ENCODE peak calls at places on chromosomes 4 and X, in eight cellular contexts. P is body of pancreas, B is stomach, F is right lobe of liver, I is lung, J is ovary, X is uterus, S is upper lobe of left lung. O is an unnamed sample.
A peak's percentile ranks its signal among the peaks of the same experiment; 100 is the strongest.

GRCh38 chr4:6301732-6302442 is 32.2 kb downstream of the WFS1 start:
- DNase-seq in J (no peak), F (no peak), X (no peak), I (no peak), S (peak; percentile 78), P (no peak), B (no peak), O (no peak)

GRCh38 chr4:121139533-121140222 is 24.4 kb downstream of the TNIP3 start:
- DNase-seq in S (no peak), B (no peak), I (no peak), J (no peak), P (no peak), F (no peak), X (no peak), O (no peak)

GRCh38 chr4:82939414-82939813 is 38.9 kb downstream of the THAP9 start:
- DNase-seq in P (no peak), S (no peak), J (no peak), I (no peak), F (no peak), B (no peak), X (no peak), O (no peak)

GRCh38 chrX:799808-800207 is 169.2 kb downstream of the SHOX start:
- DNase-seq in F (no peak), B (no peak), P (no peak), S (no peak), I (no peak), J (no peak), X (no peak), O (no peak)

GRCh38 chrX:48487362-48487785 is 11.4 kb downstream of the FTSJ1 start:
- DNase-seq in X (no peak), F (no peak), J (no peak), P (no peak), S (no peak), B (peak; percentile 57), I (no peak), O (no peak)

GRCh38 chr4:183261953-183262775 is 57.9 kb downstream of the CLDN22 start:
- DNase-seq in S (no peak), I (peak; percentile 83), J (peak; percentile 84), F (peak; percentile 88), B (peak; percentile 88), P (peak; percentile 87), X (peak; percentile 80), O (peak; percentile 62)

GRCh38 chr4:6291784-6292297 is 22.2 kb downstream of the WFS1 start:
- DNase-seq in I (no peak), F (no peak), P (no peak), S (no peak), X (no peak), J (peak; percentile 18), B (no peak), O (no peak)

GRCh38 chrX:45323387-45323786 is 122.7 kb upstream of the DIPK2B start:
- DNase-seq in B (no peak), P (no peak), F (no peak), X (no peak), J (no peak), S (no peak), I (no peak), O (no peak)

GRCh38 chr4:98482847-98483806 is 175.3 kb downstream of the TSPAN5 start:
- DNase-seq in P (no peak), B (no peak), X (no peak), F (no peak), J (no peak), S (no peak), I (no peak), O (no peak)

GRCh38 chr4:81724925-81725329 is 253.2 kb upstream of the RASGEF1B start:
- DNase-seq in J (no peak), P (no peak), I (peak; percentile 55), F (peak; percentile 54), X (no peak), S (no peak), B (peak; percentile 65), O (peak; percentile 39)

GRCh38 chrX:134423606-134424005 is 36.4 kb upstream of the HPRT1 start:
- DNase-seq in X (no peak), S (no peak), F (no peak), P (no peak), J (no peak), B (no peak), I (no peak), O (no peak)

GRCh38 chr4:48127231-48127881 is 6.7 kb downstream of the TXK start:
- DNase-seq in F (no peak), X (no peak), I (no peak), B (no peak), J (no peak), S (no peak), P (no peak), O (no peak)

GRCh38 chr4:156596026-156596425 is 375.6 kb downstream of the PDGFC start:
- DNase-seq in P (no peak), X (no peak), S (no peak), B (no peak), I (no peak), F (no peak), J (no peak), O (no peak)

GRCh38 chrX:13376857-13377441 is 57.1 kb upstream of the ATXN3L start:
- DNase-seq in P (no peak), B (no peak), F (no peak), S (no peak), J (no peak), X (peak; percentile 42), I (peak; percentile 32), O (no peak)

GRCh38 chr4:165177725-165178666 is 29.4 kb upstream of the KLHL2 start:
- DNase-seq in S (no peak), J (no peak), I (no peak), F (no peak), B (no peak), X (no peak), P (no peak), O (no peak)

GRCh38 chr4:15118281-15118680 is 116.0 kb downstream of the CPEB2 start:
- DNase-seq in F (no peak), X (no peak), B (no peak), I (no peak), P (no peak), J (peak; percentile 37), S (no peak), O (no peak)

GRCh38 chrX:27679281-27679680 is 89.1 kb downstream of the DCAF8L2 start:
- DNase-seq in X (no peak), S (no peak), F (no peak), I (no peak), B (no peak), J (no peak), P (no peak), O (no peak)

GRCh38 chr4:159098482-159099127 is 4.3 kb upstream of the RAPGEF2 start:
- DNase-seq in I (no peak), F (no peak), B (no peak), X (no peak), P (no peak), S (no peak), J (no peak), O (no peak)

GRCh38 chr4:94256833-94257232 is 49.2 kb downstream of the SMARCAD1 start:
- DNase-seq in J (no peak), P (no peak), S (no peak), B (no peak), I (no peak), X (no peak), F (no peak), O (no peak)

GRCh38 chr4:26861434-26862186 is 969 bp downstream of the STIM2 start:
- DNase-seq in P (peak; percentile 68), I (peak; percentile 80), F (peak; percentile 81), S (no peak), X (peak; percentile 54), B (peak; percentile 76), J (no peak), O (peak; percentile 76)

GRCh38 chr4:176538217-176538925 is 218.6 kb downstream of the SPCS3 start:
- DNase-seq in F (no peak), P (no peak), X (no peak), J (no peak), I (no peak), S (no peak), B (no peak), O (no peak)

GRCh38 chr4:118979712-118980111 is 91.1 kb downstream of the SYNPO2 start:
- DNase-seq in I (no peak), B (no peak), F (no peak), P (no peak), X (no peak), J (no peak), S (no peak), O (no peak)

GRCh38 chr4:118981171-118981838 is 92.7 kb downstream of the SYNPO2 start:
- DNase-seq in S (no peak), F (no peak), I (no peak), B (no peak), P (no peak), J (no peak), X (no peak), O (no peak)

GRCh38 chr4:118981839-118982381 is 93.3 kb downstream of the SYNPO2 start:
- DNase-seq in J (peak; percentile 73), I (peak; percentile 71), S (no peak), B (peak; percentile 61), P (peak; percentile 71), X (peak; percentile 81), F (peak; percentile 57), O (no peak)

GRCh38 chr4:118985170-118986000 is 96.7 kb downstream of the SYNPO2 start:
- DNase-seq in B (no peak), J (no peak), P (no peak), F (no peak), S (no peak), X (no peak), I (no peak), O (no peak)

DNA sequence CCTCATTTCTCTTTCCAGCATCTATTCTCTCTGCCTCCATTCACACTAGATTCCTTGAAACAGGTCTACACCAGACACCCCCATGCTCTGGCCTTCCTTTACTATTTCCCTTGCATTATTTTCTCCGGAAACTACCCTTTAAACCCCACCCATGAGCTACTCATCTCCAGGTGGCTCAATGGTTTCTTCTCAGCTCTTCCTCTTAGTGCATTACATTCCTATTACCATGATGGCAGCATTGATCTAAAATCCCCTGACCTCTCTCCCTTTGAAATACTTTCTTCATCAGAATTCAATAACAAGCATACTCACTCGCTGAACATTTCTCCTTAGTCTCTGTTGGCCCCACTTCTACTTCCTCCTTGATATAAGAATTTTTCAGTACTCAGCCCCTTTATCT is 94.6 kb downstream of the SYNPO2 start:
- DNase-seq in P (no peak), J (no peak), I (no peak), S (no peak), F (no peak), X (no peak), B (no peak), O (no peak)
- H3K27ac ChIP-seq in P (no peak overlapping the region), J (no peak overlapping the region), I (no peak overlapping the region), S (no peak overlapping the region), F (no peak overlapping the region), X (peak overlapping the region; percentile 37), B (peak overlapping the region; percentile 56), O (peak overlapping the region; percentile 65)

GRCh38 chrX:78655642-78656041 is 3.5 kb downstream of the RTL3 start:
- DNase-seq in J (no peak), P (no peak), F (no peak), X (no peak), S (no peak), I (no peak), B (no peak), O (no peak)
- H3K4me1 ChIP-seq in J (no peaks in the 10 kb centered on the region), P (no peaks in the 10 kb centered on the region), F (no peaks in the 10 kb centered on the region), X (no peaks in the 10 kb centered on the region), S (no peaks in the 10 kb centered on the region), I (no peaks in the 10 kb centered on the region), B (no peaks in the 10 kb centered on the region), O (no peaks in the 10 kb centered on the region)

GRCh38 chr4:184448828-184449227 is 25.5 kb downstream of the IRF2 start:
- DNase-seq in J (peak; percentile 52), F (peak; percentile 70), P (peak; percentile 18), X (peak; percentile 68), I (peak; percentile 53), S (no peak), B (no peak), O (peak; percentile 52)
- H3K27ac ChIP-seq in J (peak overlapping the region; percentile 6), F (peak overlapping the region; percentile 58), P (no peak overlapping the region), X (peak overlapping the region; percentile 77), I (peak overlapping the region; percentile 70), S (peak overlapping the region; percentile 87), B (peak overlapping the region; percentile 85), O (peak overlapping the region; percentile 87)

GRCh38 chr4:102321260-102321991 is 23.9 kb downstream of the SLC39A8 start:
- DNase-seq in P (no peak), I (no peak), S (no peak), X (no peak), F (no peak), J (no peak), B (no peak), O (no peak)
- H3K4me1 ChIP-seq in P (peaks cover 12% of the 10 kb centered on the region), I (peaks cover 3% of the 10 kb centered on the region), S (peaks cover 6% of the 10 kb centered on the region), X (no peaks in the 10 kb centered on the region), F (peaks cover 2% of the 10 kb centered on the region), J (no peaks in the 10 kb centered on the region), B (no peaks in the 10 kb centered on the region), O (no peaks in the 10 kb centered on the region)